ENCODE peak calls at places on chromosomes 1 and 21, in six cellular contexts. W is neuronal stem cell, H is mesenchymal stem cell, X is H1, T is H9, K is trophoblast cell. U is an unnamed sample.

GRCh38 chr1:12636098-12636950 is 7.6 kb upstream of the AADACL4 start:
- DNase-seq in W (no peak), H (peak), X (no peak), T (peak), K (no peak), U (peak)

GRCh38 chr1:84283381-84283780 is 18.1 kb upstream of the SAMD13 start:
- DNase-seq in W (no peak), H (no peak), X (no peak), T (no peak), K (no peak), U (no peak)

GRCh38 chr1:53732409-53732808 is 6.6 kb downstream of the GLIS1 start:
- DNase-seq in W (no peak), H (no peak), X (no peak), T (no peak), K (no peak), U (no peak)

GRCh38 chr1:22108343-22109135 is 34.4 kb downstream of the WNT4 start:
- DNase-seq in W (no peak), H (no peak), X (no peak), T (no peak), K (no peak), U (no peak)

GRCh38 chr1:13593511-13594131 is 10.0 kb downstream of the PDPN start:
- DNase-seq in W (no peak), H (peak), X (no peak), T (peak), K (no peak), U (peak)

GRCh38 chr1:117981455-117982192 is 52.1 kb downstream of the WDR3 start:
- DNase-seq in W (no peak), H (no peak), X (no peak), T (no peak), K (no peak), U (no peak)

GRCh38 chr1:23793018-23793781 is 2.3 kb downstream of the LYPLA2 start:
- DNase-seq in W (no peak), H (peak), X (no peak), T (no peak), K (peak), U (no peak)

GRCh38 chr1:235943581-235944114 is 76.9 kb upstream of the LYST start:
- DNase-seq in W (no peak), H (peak), X (no peak), T (no peak), K (no peak), U (peak)

GRCh38 chr1:223827193-223827663 is 18.5 kb downstream of the TP53BP2 start:
- DNase-seq in W (no peak), H (peak), X (no peak), T (no peak), K (peak), U (peak)

GRCh38 chr1:159900086-159900680 is at the start of gene CFAP45:
- DNase-seq in W (peak), H (peak), X (no peak), T (peak), K (peak), U (peak)

GRCh38 chr21:45640001-45640887 is 3.3 kb upstream of the PCBP3 start:
- DNase-seq in W (no peak), H (no peak), X (no peak), T (no peak), K (no peak), U (no peak)

GRCh38 chr1:217372251-217372970 is 258.5 kb downstream of the GPATCH2 start:
- DNase-seq in W (no peak), H (no peak), X (no peak), T (no peak), K (no peak), U (no peak)

GRCh38 chr1:34406377-34406776 is 229.7 kb downstream of the C1orf94 start:
- DNase-seq in W (no peak), H (no peak), X (no peak), T (no peak), K (no peak), U (no peak)

GRCh38 chr21:45049725-45050359 is 24.5 kb upstream of the ADARB1 start:
- DNase-seq in W (no peak), H (no peak), X (no peak), T (no peak), K (no peak), U (peak)

GRCh38 chr1:121516279-121516967 is 331.6 kb downstream of the SRGAP2C start:
- DNase-seq in W (no peak), H (no peak), X (no peak), T (no peak), K (no peak), U (no peak)

GRCh38 chr1:237732657-237733056 is 158.1 kb downstream of the ZP4 start:
- DNase-seq in W (no peak), H (no peak), X (no peak), T (no peak), K (no peak), U (no peak)
- H4K91ac ChIP-seq in W (no peak), H (no peak), X (no peak), T (no peak), K (no peak), U (no peak)

GRCh38 chr1:39266792-39267191 is 62.3 kb downstream of the MACF1 start:
- DNase-seq in W (no peak), H (no peak), X (no peak), T (no peak), K (no peak), U (no peak)

GRCh38 chr1:39268112-39268581 is 63.7 kb downstream of the MACF1 start:
- DNase-seq in W (peak), H (peak), X (no peak), T (peak), K (no peak), U (peak)

GRCh38 chr1:39268906-39269305 is 64.4 kb downstream of the MACF1 start:
- DNase-seq in W (no peak), H (peak), X (peak), T (peak), K (peak), U (peak)

GRCh38 chr1:39269349-39269748 is 64.9 kb downstream of the MACF1 start:
- DNase-seq in W (no peak), H (no peak), X (no peak), T (no peak), K (no peak), U (no peak)

GRCh38 chr1:39266269-39266668 is 61.8 kb downstream of the MACF1 start:
- DNase-seq in W (no peak), H (peak), X (no peak), T (no peak), K (no peak), U (no peak)
- H4K91ac ChIP-seq in W (no peak), H (no peak), X (no peak), T (no peak), K (no peak), U (no peak)

GRCh38 chr21:17195965-17196364 is 316.9 kb upstream of the CXADR start:
- DNase-seq in W (no peak), H (no peak), X (no peak), T (no peak), K (no peak), U (no peak)
- H4K91ac ChIP-seq in W (no peak), H (no peak), X (no peak), T (no peak), K (no peak), U (no peak)

GRCh38 chr21:37619464-37619974 is 252.9 kb downstream of the DYRK1A start:
- DNase-seq in W (no peak), H (no peak), X (no peak), T (no peak), K (peak), U (no peak)

GRCh38 chr21:37622755-37623543 is 256.4 kb downstream of the DYRK1A start:
- DNase-seq in W (no peak), H (no peak), X (no peak), T (no peak), K (no peak), U (no peak)

GRCh38 chr21:37618081-37618480 is 251.5 kb downstream of the DYRK1A start:
- DNase-seq in W (no peak), H (no peak), X (no peak), T (no peak), K (peak), U (no peak)

GRCh38 chr21:37623689-37624088 is 257.1 kb downstream of the DYRK1A start:
- DNase-seq in W (no peak), H (no peak), X (no peak), T (no peak), K (peak), U (no peak)

DNA sequence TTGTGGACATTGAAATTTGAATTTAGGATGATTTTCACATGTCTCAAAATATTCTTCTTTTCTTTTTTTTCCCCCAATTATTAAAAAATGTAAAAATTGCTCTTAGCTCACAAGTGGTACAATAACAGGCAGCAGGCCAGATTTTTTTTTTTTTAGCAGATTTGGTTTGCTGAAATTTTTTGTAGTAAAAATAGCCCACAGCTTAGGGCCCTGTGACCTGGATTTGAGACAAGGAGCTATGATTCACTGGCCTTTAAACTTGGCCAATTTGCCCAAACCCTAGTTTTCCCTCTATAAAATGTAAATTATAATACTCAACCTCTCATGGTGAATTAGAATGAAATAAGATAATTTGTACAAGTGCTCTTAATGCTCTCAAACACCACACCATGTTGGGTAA is 253.8 kb downstream of the DYRK1A start:
- DNase-seq in W (no peak), H (no peak), X (no peak), T (no peak), K (no peak), U (no peak)
- H4K91ac ChIP-seq in W (no peak), H (no peak), X (no peak), T (no peak), K (no peak), U (no peak)

DNA sequence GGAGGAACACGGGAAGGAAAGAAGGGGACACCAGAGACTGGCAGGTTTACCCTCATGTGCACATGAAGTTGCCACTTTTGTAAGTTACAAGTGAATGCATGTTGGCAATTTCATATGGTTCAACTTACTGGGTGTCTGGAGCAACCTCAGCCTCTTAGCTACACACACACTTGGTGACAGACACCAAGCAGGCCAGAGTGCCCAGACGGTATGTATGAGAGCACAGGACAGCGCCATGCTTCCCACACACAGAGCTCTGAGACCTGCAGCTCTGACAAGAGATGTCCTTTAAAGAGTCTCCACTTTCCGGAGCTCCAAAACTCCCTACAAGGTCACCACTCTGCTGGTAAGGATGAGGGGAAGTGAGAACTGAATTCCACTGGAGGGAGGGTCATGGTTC is 1.9 kb upstream of the TRABD2B start:
- DNase-seq in W (no peak), H (no peak), X (no peak), T (peak), K (no peak), U (no peak)
- H4K91ac ChIP-seq in W (no peak), H (no peak), X (no peak), T (no peak), K (no peak), U (no peak)

DNA sequence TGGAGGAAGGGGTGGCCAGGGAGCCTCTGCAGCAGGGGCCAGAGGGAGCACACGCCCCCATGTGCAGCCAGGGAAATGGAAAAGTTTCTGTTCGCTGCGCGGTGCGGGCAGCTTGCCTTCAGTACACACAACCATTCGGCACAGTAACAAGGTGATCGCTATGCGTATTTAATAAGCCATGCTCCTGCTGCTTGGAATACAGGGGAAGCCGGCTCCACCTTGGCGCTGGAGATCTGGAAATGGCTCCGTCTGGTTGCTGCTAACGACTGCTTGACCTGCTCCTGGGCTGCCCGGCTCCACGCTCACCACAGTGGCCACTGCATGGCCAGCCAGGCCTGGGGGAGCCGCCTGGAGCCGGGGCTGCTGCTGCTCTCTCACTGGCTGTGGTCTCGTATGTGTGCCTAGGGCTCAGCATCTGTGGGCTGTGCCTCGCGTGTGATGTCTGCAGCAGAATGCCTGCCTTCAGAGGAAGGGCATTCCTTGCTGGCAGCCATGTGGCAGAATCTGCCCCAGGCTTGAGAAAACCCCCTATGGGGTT is 86.4 kb upstream of the ACTL8 start:
- DNase-seq in W (no peak), H (no peak), X (no peak), T (no peak), K (no peak), U (no peak)
- H4K91ac ChIP-seq in W (no peak), H (no peak), X (no peak), T (no peak), K (no peak), U (no peak)

GRCh38 chr1:228095938-228096337 is 7.2 kb downstream of the C1orf35 start:
- DNase-seq in W (no peak), H (no peak), X (no peak), T (peak), K (no peak), U (no peak)
- H4K91ac ChIP-seq in W (no peak), H (no peak), X (no peak), T (no peak), K (no peak), U (no peak)

GRCh38 chr1:178263341-178263740 is 169.4 kb downstream of the RASAL2 start:
- DNase-seq in W (no peak), H (peak), X (no peak), T (no peak), K (peak), U (peak)
- H4K91ac ChIP-seq in W (no peak), H (no peak), X (no peak), T (no peak), K (no peak), U (no peak)

GRCh38 chr1:19182223-19182622 is 27.8 kb downstream of the UBR4 start:
- DNase-seq in W (no peak), H (no peak), X (no peak), T (no peak), K (no peak), U (no peak)

GRCh38 chr1:19178734-19179398 is 31.2 kb downstream of the UBR4 start:
- DNase-seq in W (no peak), H (no peak), X (no peak), T (no peak), K (no peak), U (no peak)

GRCh38 chr1:19177811-19178210 is 32.3 kb downstream of the UBR4 start:
- DNase-seq in W (no peak), H (no peak), X (no peak), T (no peak), K (no peak), U (no peak)

GRCh38 chr1:19179597-19180271 is 30.3 kb downstream of the UBR4 start:
- DNase-seq in W (no peak), H (peak), X (no peak), T (no peak), K (no peak), U (peak)
- H4K91ac ChIP-seq in W (no peak), H (no peak), X (no peak), T (no peak), K (no peak), U (no peak)

GRCh38 chr1:29586215-29586614 is 349.9 kb downstream of the PTPRU start:
- DNase-seq in W (no peak), H (no peak), X (no peak), T (no peak), K (no peak), U (no peak)
- H4K91ac ChIP-seq in W (no peak), H (no peak), X (no peak), T (no peak), K (no peak), U (no peak)